ENCODE peak calls at places on chromosome 12, in seven cellular contexts. E is ovary, W is right lobe of liver, D is HCT116, O is stomach, G is tibial nerve, Y is Peyer's patch. T is an unnamed sample. For H3K36me3, the result is how much of the 10 kb centered on the place peaks cover.

GRCh38 chr12:15131462-15131861 is 89.8 kb downstream of the RERG start:
- DNase-seq in E (no peak), W (no peak), D (no peak), O (no peak), G (no peak), Y (no peak), T (no peak)

GRCh38 chr12:105935981-105936380 is 202.8 kb downstream of the NUAK1 start:
- DNase-seq in E (no peak), W (no peak), D (no peak), O (no peak), G (no peak), Y (no peak), T (no peak)

GRCh38 chr12:132186857-132187620 is 42.8 kb downstream of the NOC4L start:
- DNase-seq in E (no peak), W (no peak), D (no peak), O (no peak), G (no peak), Y (no peak), T (no peak)

GRCh38 chr12:108604208-108604941 is 6.5 kb upstream of the TMEM119 start:
- DNase-seq in E (no peak), W (no peak), D (no peak), O (no peak), G (no peak), Y (no peak), T (no peak)

GRCh38 chr12:104751594-104751993 is 206.5 kb downstream of the SLC41A2 start:
- DNase-seq in E (no peak), W (no peak), D (no peak), O (no peak), G (no peak), Y (peak), T (no peak)

GRCh38 chr12:130835011-130835410 is 4.0 kb downstream of the STX2 start:
- DNase-seq in E (no peak), W (no peak), D (no peak), O (no peak), G (no peak), Y (no peak), T (no peak)

GRCh38 chr12:59119676-59120075 is 199.4 kb upstream of the LRIG3 start:
- DNase-seq in E (no peak), W (no peak), D (no peak), O (no peak), G (no peak), Y (no peak), T (no peak)

GRCh38 chr12:63294327-63294632 is 143.3 kb upstream of the AVPR1A start:
- DNase-seq in E (no peak), W (no peak), D (peak), O (no peak), G (no peak), Y (no peak), T (no peak)

GRCh38 chr12:105464426-105464825 is 133.9 kb downstream of the C12orf75 start:
- DNase-seq in E (no peak), W (no peak), D (no peak), O (no peak), G (no peak), Y (no peak), T (no peak)

GRCh38 chr12:92558806-92559205 is 144.0 kb upstream of the PLEKHG7 start:
- DNase-seq in E (no peak), W (no peak), D (no peak), O (no peak), G (no peak), Y (no peak), T (no peak)

GRCh38 chr12:130013771-130014484 is 110.1 kb upstream of the TMEM132D start:
- DNase-seq in E (no peak), W (no peak), D (no peak), O (peak), G (no peak), Y (no peak), T (peak)

GRCh38 chr12:107801150-107801549 is 26.6 kb downstream of the ASCL4 start:
- DNase-seq in E (no peak), W (no peak), D (no peak), O (no peak), G (no peak), Y (no peak), T (no peak)

GRCh38 chr12:28817524-28817923 is 331.6 kb upstream of the FAR2 start:
- DNase-seq in E (no peak), W (no peak), D (no peak), O (no peak), G (no peak), Y (no peak), T (no peak)

GRCh38 chr12:105852958-105853357 is 285.8 kb downstream of the NUAK1 start:
- DNase-seq in E (no peak), W (no peak), D (no peak), O (no peak), G (peak), Y (no peak), T (no peak)

GRCh38 chr12:75751769-75752471 is 240.5 kb upstream of the KRR1 start:
- DNase-seq in E (no peak), W (no peak), D (no peak), O (no peak), G (no peak), Y (no peak), T (no peak)

GRCh38 chr12:95179011-95179410 is 38.3 kb downstream of the FGD6 start:
- DNase-seq in E (no peak), W (no peak), D (no peak), O (no peak), G (no peak), Y (no peak), T (no peak)

GRCh38 chr12:79761341-79761740 is 70.6 kb upstream of the PAWR start:
- DNase-seq in E (no peak), W (no peak), D (no peak), O (no peak), G (no peak), Y (no peak), T (no peak)

GRCh38 chr12:55746147-55746912 is 3.4 kb downstream of the GDF11 start:
- DNase-seq in E (no peak), W (no peak), D (no peak), O (no peak), G (no peak), Y (no peak), T (no peak)

GRCh38 chr12:122460641-122461040 is 38.2 kb upstream of the CLIP1 start:
- DNase-seq in E (no peak), W (no peak), D (no peak), O (no peak), G (no peak), Y (no peak), T (no peak)

GRCh38 chr12:74538491-74539258 is 1.0 kb downstream of the ATXN7L3B start:
- DNase-seq in E (no peak), W (no peak), D (no peak), O (no peak), G (no peak), Y (peak), T (no peak)

GRCh38 chr12:1593232-1594044 is 943 bp downstream of the FBXL14 start:
- DNase-seq in E (peak), W (peak), D (no peak), O (peak), G (no peak), Y (peak), T (peak)

GRCh38 chr12:124653169-124653931 is 85.9 kb upstream of the NCOR2 start:
- DNase-seq in E (peak), W (no peak), D (no peak), O (no peak), G (no peak), Y (no peak), T (no peak)

GRCh38 chr12:6370994-6371754 is 4.2 kb downstream of the SCNN1A start:
- DNase-seq in E (no peak), W (no peak), D (peak), O (peak), G (no peak), Y (no peak), T (peak)

GRCh38 chr12:14885718-14886201 is at the start of gene MGP:
- DNase-seq in E (peak), W (no peak), D (no peak), O (no peak), G (peak), Y (peak), T (peak)

GRCh38 chr12:122946690-122947271 is 19.5 kb downstream of the ABCB9 start:
- DNase-seq in E (no peak), W (no peak), D (peak), O (peak), G (peak), Y (peak), T (peak)

GRCh38 chr12:43284441-43284840 is 267.6 kb downstream of the ADAMTS20 start:
- DNase-seq in E (no peak), W (no peak), D (no peak), O (no peak), G (no peak), Y (no peak), T (no peak)
- H3K4me3 ChIP-seq in E (no peak), W (no peak), D (no peak), O (no peak), G (no peak), Y (no peak), T (no peak)

GRCh38 chr12:115993715-115994114 is 283.8 kb downstream of the MED13L start:
- DNase-seq in E (no peak), W (no peak), D (no peak), O (no peak), G (no peak), Y (no peak), T (no peak)
- H3K36me3 ChIP-seq in E (under half), W (under half), D (half or more), O (under half), G (under half), Y (under half), T (under half)

GRCh38 chr12:27212861-27213260 is 31.2 kb upstream of the STK38L start:
- DNase-seq in E (no peak), W (no peak), D (no peak), O (no peak), G (no peak), Y (no peak), T (no peak)
- TF ChIP-seq POLR2A in E (no peak), W (no peak), D (no peak), O (no peak), G (no peak), Y (no peak), T (no peak)

GRCh38 chr12:89414322-89414721 is 62.0 kb upstream of the DUSP6 start:
- DNase-seq in E (no peak), W (no peak), D (no peak), O (no peak), G (no peak), Y (no peak), T (no peak)
- H3K4me3 ChIP-seq in E (no peak), W (no peak), D (no peak), O (no peak), G (no peak), Y (no peak), T (no peak)